ENCODE peak calls at places on chromosomes 5 and 9, in eight cellular contexts. F is T-helper 1 cell; L is stimulated activated CD4-positive, alpha-beta T cell treated with anti-CD3 and anti-CD28 coated beads, Interleukin-2, amount 100 ng/mL, for 48 hours; Y is ureter; Q is A549; K is MG63; H is AG04450; O is IMR-90. P is an unnamed sample.

GRCh38 chr9:70921126-70921525 is 200.3 kb downstream of the TRPM3 start:
- DNase-seq in O (peak), Y (no peak), Q (no peak), K (no peak), L (no peak), H (peak), F (no peak), P (no peak)

GRCh38 chr5:129077433-129078075 is 17.0 kb upstream of the ISOC1 start:
- DNase-seq in H (no peak), Y (no peak), Q (no peak), L (no peak), K (no peak), F (no peak), O (no peak), P (no peak)

GRCh38 chr9:96294146-96294545 is 7.8 kb downstream of the HSD17B3 start:
- DNase-seq in L (no peak), Y (no peak), F (no peak), Q (no peak), H (no peak), O (no peak), K (no peak), P (no peak)

GRCh38 chr5:150616024-150616470 is 24.4 kb upstream of the SYNPO start:
- DNase-seq in O (no peak), L (no peak), F (no peak), Y (peak), H (no peak), Q (no peak), K (peak), P (no peak)

GRCh38 chr9:69603656-69604055 is 68.5 kb downstream of the APBA1 start:
- DNase-seq in Y (no peak), L (no peak), F (no peak), O (no peak), K (no peak), Q (no peak), H (no peak), P (no peak)

GRCh38 chr5:154575869-154576806 is 98.1 kb upstream of the HAND1 start:
- DNase-seq in K (no peak), O (no peak), F (no peak), Q (peak), L (no peak), Y (no peak), H (no peak), P (no peak)

GRCh38 chr5:2399804-2400203 is 351.7 kb downstream of the IRX2 start:
- DNase-seq in K (no peak), L (no peak), H (no peak), Y (peak), O (no peak), F (no peak), Q (no peak), P (no peak)

GRCh38 chr5:2095011-2095410 is 212.3 kb upstream of the IRX4 start:
- DNase-seq in Y (no peak), F (no peak), L (no peak), K (no peak), Q (no peak), O (no peak), H (no peak), P (no peak)

GRCh38 chr5:72815580-72816296 is 723 bp upstream of the TNPO1 start:
- DNase-seq in H (no peak), F (no peak), Y (no peak), K (no peak), O (no peak), L (no peak), Q (no peak), P (no peak)

P was measured in gastrocnemius medialis.